ENCODE peak calls at places on chromosomes 13 and 19, in five cellular contexts. E, Q, Y, J and H are unnamed samples.

GRCh38 chr19:16373079-16373478 is 48.5 kb downstream of the KLF2 start:
- DNase-seq in Y (no peak), E (no peak), Q (no peak), J (no peak), H (no peak)

GRCh38 chr19:46722004-46722380 is 5.1 kb upstream of the PRKD2 start:
- DNase-seq in E (no peak), Q (no peak), Y (no peak), J (no peak), H (no peak)

GRCh38 chr19:13882841-13883240 is 5.9 kb downstream of the NANOS3 start:
- DNase-seq in J (no peak), E (no peak), Q (no peak), Y (no peak), H (no peak)

GRCh38 chr13:95480131-95480545 is 72.4 kb upstream of the CLDN10 start:
- DNase-seq in Q (no peak), J (no peak), Y (no peak), E (no peak), H (no peak)

GRCh38 chr19:16078759-16079707 is 2.7 kb downstream of the TPM4 start:
- DNase-seq in J (peak), Y (no peak), E (peak), Q (peak), H (peak)

GRCh38 chr13:109383683-109384082 is 402.7 kb downstream of the IRS2 start:
- DNase-seq in Y (no peak), Q (peak), J (peak), E (no peak), H (no peak)

GRCh38 chr13:40420160-40420740 is 246.2 kb downstream of the FOXO1 start:
- DNase-seq in Q (no peak), E (no peak), J (no peak), Y (no peak), H (no peak)

GRCh38 chr19:5953034-5953589 is 24.8 kb downstream of the RANBP3 start:
- DNase-seq in Y (no peak), Q (no peak), E (no peak), J (no peak), H (no peak)

GRCh38 chr13:43669101-43669500 is 117.7 kb downstream of the ENOX1 start:
- DNase-seq in E (no peak), J (no peak), Y (no peak), Q (no peak), H (no peak)

GRCh38 chr19:35959968-35960320 is 23.8 kb downstream of the LRFN3 start:
- DNase-seq in Q (no peak), Y (no peak), E (no peak), J (no peak), H (no peak)

GRCh38 chr19:35955881-35956634 is 19.9 kb downstream of the LRFN3 start:
- DNase-seq in Q (no peak), E (no peak), J (no peak), Y (no peak), H (no peak)

GRCh38 chr19:35958660-35959039 is 22.5 kb downstream of the LRFN3 start:
- DNase-seq in J (no peak), Q (no peak), E (no peak), Y (no peak), H (no peak)

GRCh38 chr19:35960432-35960972 is 24.3 kb downstream of the LRFN3 start:
- DNase-seq in Q (no peak), J (no peak), Y (no peak), E (no peak), H (no peak)

GRCh38 chr19:35959040-35959967 is 23.1 kb downstream of the LRFN3 start:
- DNase-seq in Q (peak), Y (peak), J (no peak), E (no peak), H (no peak)
- TF ChIP-seq CTCF in Q (peak), Y (peak), J (peak), E (no peak), H (peak)

DNA sequence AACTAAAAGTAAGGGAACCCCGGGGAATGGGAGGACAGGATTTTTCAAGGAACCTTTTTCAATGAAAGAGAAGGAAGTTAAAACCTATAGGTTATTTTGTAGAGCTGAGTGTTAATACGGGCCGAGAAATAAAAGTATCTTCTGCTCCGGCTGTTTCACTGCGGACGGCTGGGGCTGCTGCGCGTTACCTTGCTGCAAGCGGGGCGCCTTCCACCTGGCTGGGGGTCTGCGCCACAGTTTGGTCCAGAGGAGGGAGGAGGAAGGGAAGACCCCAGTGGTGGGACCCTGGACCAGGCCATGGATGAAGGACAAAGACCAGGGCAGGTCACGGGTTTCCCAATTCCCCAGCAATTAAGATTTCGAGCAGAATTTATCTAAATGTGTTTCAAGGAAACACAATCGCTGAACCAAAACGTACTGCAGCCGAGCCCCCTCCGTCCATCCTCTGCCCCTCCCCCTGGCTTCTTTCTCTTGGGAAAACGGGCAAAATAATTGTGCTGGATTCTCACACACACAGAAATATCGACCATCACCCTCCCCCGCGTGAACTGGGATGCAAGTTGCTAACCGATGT is 2.9 kb downstream of the SOX1 start:
- DNase-seq in Y (no peak), J (no peak), E (no peak), Q (no peak), H (no peak)
- H3K4me3 ChIP-seq in Y (no peak), J (no peak), E (no peak), Q (no peak), H (no peak)

GRCh38 chr13:26602783-26603182 is 45.3 kb downstream of the WASF3 start:
- DNase-seq in Y (no peak), E (no peak), J (no peak), Q (no peak), H (no peak)

GRCh38 chr13:26600345-26600761 is 42.9 kb downstream of the WASF3 start:
- DNase-seq in J (no peak), Q (no peak), E (no peak), Y (no peak), H (no peak)

GRCh38 chr13:26599885-26600284 is 42.4 kb downstream of the WASF3 start:
- DNase-seq in Q (no peak), E (no peak), J (no peak), Y (no peak), H (no peak)

GRCh38 chr13:26599403-26599802 is 41.9 kb downstream of the WASF3 start:
- DNase-seq in E (no peak), J (no peak), Q (no peak), Y (no peak), H (no peak)

DNA sequence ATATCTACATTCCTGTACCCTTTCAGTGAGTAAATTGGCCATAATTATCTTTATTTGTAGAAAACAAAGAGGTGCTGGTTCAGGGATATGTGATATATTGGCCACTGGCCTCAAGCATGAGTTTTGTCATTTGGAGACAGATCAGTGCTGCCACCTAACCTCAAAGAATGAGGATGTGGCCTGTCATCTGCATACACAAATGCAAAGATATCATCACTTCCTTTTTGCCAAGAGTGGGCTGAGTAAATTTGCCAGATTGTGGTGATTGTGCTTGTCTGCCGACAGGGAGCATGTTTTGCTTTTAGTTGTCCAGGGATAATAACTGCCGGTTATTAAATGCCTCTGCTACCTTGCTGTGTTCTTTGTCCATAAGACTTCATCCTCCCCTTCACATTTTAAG is 44.2 kb downstream of the WASF3 start:
- DNase-seq in Y (no peak), E (peak), Q (no peak), J (no peak), H (peak)
- TF ChIP-seq CTCF in Y (peak), E (peak), Q (no peak), J (no peak), H (peak)

GRCh38 chr13:52784591-52785340 is 45.1 kb upstream of the CNMD start:
- DNase-seq in Q (no peak), Y (no peak), J (no peak), E (no peak), H (no peak)
- H3K4me3 ChIP-seq in Q (no peak), Y (no peak), J (no peak), E (no peak), H (no peak)

GRCh38 chr19:23436318-23436717 is 41.0 kb upstream of the ZNF91 start:
- DNase-seq in E (peak), Q (no peak), J (no peak), Y (no peak), H (no peak)
- TF ChIP-seq CTCF in E (peak), Q (no peak), J (peak), Y (no peak), H (peak)

DNA sequence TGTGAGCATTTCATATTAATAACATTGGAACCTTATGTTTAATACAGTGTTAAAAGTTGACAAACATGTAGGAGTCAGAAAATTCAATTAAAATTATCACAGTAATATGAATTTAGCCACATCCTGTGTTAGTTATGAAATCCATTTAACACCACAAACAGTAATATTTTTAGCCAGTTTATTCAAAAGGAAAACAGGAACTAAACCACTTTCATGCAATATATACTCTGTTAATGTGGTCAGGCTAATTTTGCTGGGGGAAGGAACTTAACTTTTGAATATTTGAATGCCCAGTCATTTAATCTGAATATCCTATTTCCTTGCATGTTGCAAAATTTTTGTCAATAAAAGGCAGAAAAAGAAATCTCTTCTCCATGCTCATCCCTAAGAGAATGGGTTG is 14.9 kb upstream of the ALOX5AP start:
- DNase-seq in Y (no peak), E (peak), Q (no peak), J (no peak), H (no peak)
- H3K4me3 ChIP-seq in Y (no peak), E (no peak), Q (no peak), J (no peak), H (no peak)

GRCh38 chr19:24049537-24049936 is 37.5 kb upstream of the ZNF254 start:
- DNase-seq in Q (no peak), Y (no peak), J (no peak), E (no peak), H (no peak)

GRCh38 chr19:24051516-24051915 is 35.5 kb upstream of the ZNF254 start:
- DNase-seq in Q (no peak), J (no peak), Y (no peak), E (no peak), H (no peak)

GRCh38 chr19:24046550-24046949 is 40.4 kb upstream of the ZNF254 start:
- DNase-seq in Y (no peak), Q (no peak), J (no peak), E (no peak), H (no peak)

GRCh38 chr19:24052811-24053210 is 34.2 kb upstream of the ZNF254 start:
- DNase-seq in E (no peak), J (no peak), Q (no peak), Y (no peak), H (no peak)

GRCh38 chr19:24048261-24048660 is 38.7 kb upstream of the ZNF254 start:
- DNase-seq in Y (no peak), Q (no peak), J (no peak), E (no peak), H (no peak)
- TF ChIP-seq CTCF in Y (no peak), Q (no peak), J (no peak), E (no peak), H (peak)

GRCh38 chr19:37403403-37403802 is 32.5 kb downstream of the ZNF527 start:
- DNase-seq in J (no peak), E (no peak), Y (no peak), Q (no peak), H (no peak)

GRCh38 chr19:37401078-37401477 is 30.2 kb downstream of the ZNF527 start:
- DNase-seq in E (no peak), Q (no peak), J (no peak), Y (no peak), H (no peak)
- H3K4me3 ChIP-seq in E (no peak), Q (no peak), J (no peak), Y (no peak), H (no peak)